ENCODE peak calls at places on chromosome 6, in seven cellular contexts. One of them, this sample, is unnamed.

GRCh38 chr6:6131492-6132109 is 124.9 kb upstream of the NRN1 start:
- DNase-seq in spleen: no peak
- DNase-seq in tibial nerve: no peak
- DNase-seq in A549: peak; percentile 23
- DNase-seq in NB4: peak; percentile 36
- DNase-seq in H54: peak; percentile 9
- DNase-seq in right lobe of liver: no peak
- DNase-seq in this sample: peak; percentile 59

GRCh38 chr6:137332637-137333228 is 113.5 kb upstream of the IFNGR1 start:
- DNase-seq in spleen: no peak
- DNase-seq in tibial nerve: no peak
- DNase-seq in A549: no peak
- DNase-seq in NB4: no peak
- DNase-seq in H54: no peak
- DNase-seq in right lobe of liver: no peak
- DNase-seq in this sample: no peak

GRCh38 chr6:118218156-118218555 is 311.1 kb downstream of the SLC35F1 start:
- DNase-seq in spleen: no peak
- DNase-seq in tibial nerve: no peak
- DNase-seq in A549: no peak
- DNase-seq in NB4: no peak
- DNase-seq in H54: no peak
- DNase-seq in right lobe of liver: no peak
- DNase-seq in this sample: no peak

GRCh38 chr6:137309078-137309762 is 90.0 kb upstream of the IFNGR1 start:
- DNase-seq in spleen: peak; percentile 82
- DNase-seq in tibial nerve: peak; percentile 40
- DNase-seq in A549: peak; percentile 28
- DNase-seq in NB4: peak; percentile 16
- DNase-seq in H54: peak; percentile 9
- DNase-seq in right lobe of liver: peak; percentile 85
- DNase-seq in this sample: no peak

GRCh38 chr6:105184921-105185320 is 5.1 kb upstream of the POPDC3 start:
- DNase-seq in spleen: no peak
- DNase-seq in tibial nerve: no peak
- DNase-seq in A549: no peak
- DNase-seq in NB4: no peak
- DNase-seq in H54: no peak
- DNase-seq in right lobe of liver: no peak
- DNase-seq in this sample: no peak

GRCh38 chr6:30443657-30444450 is 45.5 kb upstream of the HLA-E start:
- DNase-seq in spleen: no peak
- DNase-seq in tibial nerve: no peak
- DNase-seq in A549: no peak
- DNase-seq in NB4: peak; percentile 37
- DNase-seq in H54: no peak
- DNase-seq in right lobe of liver: no peak
- DNase-seq in this sample: no peak

GRCh38 chr6:22133352-22133751 is 163.5 kb downstream of the PRL start:
- DNase-seq in spleen: no peak
- DNase-seq in tibial nerve: no peak
- DNase-seq in A549: no peak
- DNase-seq in NB4: no peak
- DNase-seq in H54: no peak
- DNase-seq in right lobe of liver: no peak
- DNase-seq in this sample: no peak

GRCh38 chr6:24667378-24667803 is 514 bp downstream of the ACOT13 start:
- DNase-seq in spleen: no peak
- DNase-seq in tibial nerve: no peak
- DNase-seq in A549: peak; percentile 7
- DNase-seq in NB4: peak; percentile 67
- DNase-seq in H54: peak; percentile 15
- DNase-seq in right lobe of liver: no peak
- DNase-seq in this sample: peak; percentile 79

GRCh38 chr6:167712332-167713087 is 114.2 kb upstream of the AFDN start:
- DNase-seq in spleen: peak; percentile 73
- DNase-seq in tibial nerve: no peak
- DNase-seq in A549: no peak
- DNase-seq in NB4: no peak
- DNase-seq in H54: no peak
- DNase-seq in right lobe of liver: no peak
- DNase-seq in this sample: no peak

GRCh38 chr6:129645371-129646139 is 64.4 kb downstream of the ARHGAP18 start:
- DNase-seq in spleen: no peak
- DNase-seq in tibial nerve: no peak
- DNase-seq in A549: peak; percentile 74
- DNase-seq in NB4: no peak
- DNase-seq in H54: no peak
- DNase-seq in right lobe of liver: no peak
- DNase-seq in this sample: no peak

GRCh38 chr6:44024597-44025219 is 102.5 kb downstream of the MRPL14 start:
- DNase-seq in spleen: peak; percentile 52
- DNase-seq in tibial nerve: no peak
- DNase-seq in A549: no peak
- DNase-seq in NB4: peak; percentile 60
- DNase-seq in H54: no peak
- DNase-seq in right lobe of liver: no peak
- DNase-seq in this sample: no peak

GRCh38 chr6:41644297-41644879 is 6.1 kb downstream of the MDFI start:
- DNase-seq in spleen: peak; percentile 67
- DNase-seq in tibial nerve: no peak
- DNase-seq in A549: no peak
- DNase-seq in NB4: no peak
- DNase-seq in H54: no peak
- DNase-seq in right lobe of liver: no peak
- DNase-seq in this sample: no peak

GRCh38 chr6:14924126-14925024 is 321.5 kb upstream of the JARID2 start:
- DNase-seq in spleen: no peak
- DNase-seq in tibial nerve: no peak
- DNase-seq in A549: no peak
- DNase-seq in NB4: no peak
- DNase-seq in H54: no peak
- DNase-seq in right lobe of liver: no peak
- DNase-seq in this sample: no peak

GRCh38 chr6:56193846-56194245 is 53.5 kb downstream of the COL21A1 start:
- DNase-seq in spleen: no peak
- DNase-seq in tibial nerve: no peak
- DNase-seq in A549: no peak
- DNase-seq in NB4: no peak
- DNase-seq in H54: no peak
- DNase-seq in right lobe of liver: no peak
- DNase-seq in this sample: no peak

GRCh38 chr6:22888147-22888831 is 318.9 kb downstream of the HDGFL1 start:
- DNase-seq in spleen: no peak
- DNase-seq in tibial nerve: no peak
- DNase-seq in A549: peak; percentile 25
- DNase-seq in NB4: no peak
- DNase-seq in H54: no peak
- DNase-seq in right lobe of liver: no peak
- DNase-seq in this sample: no peak

GRCh38 chr6:138431276-138432062 is 27.4 kb downstream of the HEBP2 start:
- DNase-seq in spleen: peak; percentile 77
- DNase-seq in tibial nerve: no peak
- DNase-seq in A549: no peak
- DNase-seq in NB4: peak; percentile 17
- DNase-seq in H54: no peak
- DNase-seq in right lobe of liver: no peak
- DNase-seq in this sample: no peak

GRCh38 chr6:125859691-125860210 is 69.0 kb downstream of the NCOA7 start:
- DNase-seq in spleen: no peak
- DNase-seq in tibial nerve: no peak
- DNase-seq in A549: no peak
- DNase-seq in NB4: peak; percentile 18
- DNase-seq in H54: no peak
- DNase-seq in right lobe of liver: no peak
- DNase-seq in this sample: no peak

GRCh38 chr6:90390379-90390778 is 93.7 kb upstream of the BACH2 start:
- DNase-seq in spleen: no peak
- DNase-seq in tibial nerve: no peak
- DNase-seq in A549: no peak
- DNase-seq in NB4: no peak
- DNase-seq in H54: no peak
- DNase-seq in right lobe of liver: no peak
- DNase-seq in this sample: no peak

GRCh38 chr6:1498491-1499113 is 109.2 kb downstream of the FOXF2 start:
- DNase-seq in spleen: no peak
- DNase-seq in tibial nerve: no peak
- DNase-seq in A549: no peak
- DNase-seq in NB4: peak; percentile 50
- DNase-seq in H54: no peak
- DNase-seq in right lobe of liver: no peak
- DNase-seq in this sample: no peak

GRCh38 chr6:882084-882598 is 189.2 kb upstream of the EXOC2 start:
- DNase-seq in spleen: peak; percentile 85
- DNase-seq in tibial nerve: no peak
- DNase-seq in A549: no peak
- DNase-seq in NB4: no peak
- DNase-seq in H54: no peak
- DNase-seq in right lobe of liver: no peak
- DNase-seq in this sample: no peak

DNA sequence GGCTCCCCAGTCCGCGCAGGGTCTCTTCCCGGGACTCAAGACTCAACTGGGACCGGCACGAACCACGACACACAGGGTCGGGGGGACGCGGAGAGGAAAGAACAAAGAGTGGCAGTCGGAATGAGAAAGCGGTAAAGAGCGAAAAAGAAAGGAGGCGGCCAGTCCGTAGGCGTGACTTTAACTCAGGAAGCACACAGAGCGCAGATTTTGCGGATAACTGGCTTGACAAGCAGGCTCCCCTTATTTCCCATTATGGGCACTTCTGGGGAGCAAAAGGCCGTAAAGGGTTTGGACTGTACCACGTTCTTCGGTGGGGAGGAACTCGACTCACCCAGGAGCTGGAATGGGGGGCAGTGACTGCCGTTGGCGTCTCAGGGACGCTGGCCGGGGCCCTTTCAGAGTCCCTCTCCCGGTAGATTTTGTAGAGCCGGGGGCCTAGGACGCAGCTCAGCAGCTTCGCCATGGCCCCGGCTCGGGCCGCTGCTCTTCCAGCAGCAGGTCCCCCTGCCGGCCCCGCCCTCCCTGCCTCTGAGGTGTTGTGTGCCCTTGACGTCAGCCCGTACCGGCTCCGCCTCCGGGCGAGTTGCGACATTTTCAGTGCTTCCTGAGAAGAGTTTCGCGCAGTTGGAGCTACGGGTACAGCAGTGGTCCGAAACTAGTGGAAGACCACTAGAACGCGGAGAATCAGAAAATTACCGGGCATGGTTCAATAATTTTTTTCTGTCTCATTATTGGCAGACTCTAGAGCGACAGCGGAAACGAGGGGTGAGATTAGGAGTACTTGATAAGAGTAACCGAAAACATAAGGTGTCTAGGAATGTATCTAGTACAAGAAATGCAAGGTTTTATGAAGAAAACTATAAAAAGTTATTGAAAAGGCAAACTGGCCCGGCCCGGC is at the start of gene ABHD16A:
- DNase-seq in spleen: peak; percentile 100
- DNase-seq in tibial nerve: peak; percentile 99
- DNase-seq in A549: peak; percentile 97
- DNase-seq in NB4: peak; percentile 100
- DNase-seq in H54: peak; percentile 96
- DNase-seq in right lobe of liver: peak; percentile 99
- DNase-seq in this sample: peak; percentile 99
- TF ChIP-seq POLR2A in spleen: peak; percentile 92
- TF ChIP-seq POLR2A in tibial nerve: peak; percentile 100
- TF ChIP-seq POLR2A in A549: peak; percentile 80
- TF ChIP-seq POLR2A in NB4: peak; percentile 85
- TF ChIP-seq POLR2A in H54: peak; percentile 83
- TF ChIP-seq POLR2A in right lobe of liver: peak; percentile 98
- TF ChIP-seq POLR2A in this sample: peak; percentile 96

DNA sequence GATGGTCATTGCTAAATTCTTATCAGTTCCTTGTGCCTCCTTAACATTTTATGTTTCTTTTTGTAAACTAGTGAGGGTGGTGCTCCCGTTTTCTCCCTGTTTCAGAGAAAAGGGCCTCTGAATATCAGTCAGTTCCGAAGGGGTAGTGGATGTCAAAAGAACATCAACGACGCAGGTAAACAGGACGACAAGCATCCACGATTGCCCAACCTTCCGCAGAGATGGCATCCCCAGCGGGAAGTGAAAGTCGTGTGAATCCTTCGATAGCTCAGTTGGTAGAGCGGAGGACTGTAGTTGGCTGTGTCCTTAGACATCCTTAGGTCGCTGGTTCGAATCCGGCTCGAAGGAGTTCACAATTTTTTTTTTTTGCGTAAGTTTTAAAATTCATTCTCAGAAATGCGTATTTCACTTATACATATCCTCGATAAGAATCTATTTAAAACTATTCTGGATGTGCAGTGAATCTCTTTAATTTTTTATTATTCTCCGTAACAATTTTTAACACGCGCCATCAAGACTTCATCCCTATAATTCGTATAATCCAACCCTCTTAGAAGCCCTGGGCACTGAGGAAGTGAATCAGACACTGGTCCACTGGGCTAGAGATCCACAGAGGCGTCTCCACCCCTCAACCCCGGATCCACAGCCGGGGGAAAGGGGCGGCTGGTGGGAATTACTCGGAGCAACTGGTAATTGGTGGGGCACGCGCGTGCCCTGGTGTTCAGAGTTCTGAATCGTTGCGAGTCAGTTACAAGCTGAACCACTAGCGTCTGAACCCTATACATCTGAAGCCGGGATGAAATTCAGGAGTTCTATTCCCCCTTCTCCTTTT is 27.9 kb upstream of the ABT1 start:
- DNase-seq in spleen: peak; percentile 97
- DNase-seq in tibial nerve: peak; percentile 98
- DNase-seq in A549: peak; percentile 93
- DNase-seq in NB4: peak; percentile 92
- DNase-seq in H54: no peak
- DNase-seq in right lobe of liver: peak; percentile 90
- DNase-seq in this sample: peak; percentile 98
- TF ChIP-seq POLR2A in spleen: no peak
- TF ChIP-seq POLR2A in tibial nerve: no peak
- TF ChIP-seq POLR2A in A549: no peak
- TF ChIP-seq POLR2A in NB4: no peak
- TF ChIP-seq POLR2A in H54: no peak
- TF ChIP-seq POLR2A in right lobe of liver: no peak
- TF ChIP-seq POLR2A in this sample: no peak

GRCh38 chr6:157981395-157982296 is at the start of gene SYNJ2:
- DNase-seq in spleen: peak; percentile 96
- DNase-seq in tibial nerve: peak; percentile 40
- DNase-seq in A549: peak; percentile 71
- DNase-seq in NB4: peak; percentile 79
- DNase-seq in H54: peak; percentile 58
- DNase-seq in right lobe of liver: peak; percentile 92
- DNase-seq in this sample: peak; percentile 61
- TF ChIP-seq POLR2A in spleen: no peak
- TF ChIP-seq POLR2A in tibial nerve: peak; percentile 28
- TF ChIP-seq POLR2A in A549: no peak
- TF ChIP-seq POLR2A in NB4: no peak
- TF ChIP-seq POLR2A in H54: peak; percentile 71
- TF ChIP-seq POLR2A in right lobe of liver: peak; percentile 62
- TF ChIP-seq POLR2A in this sample: no peak

DNA sequence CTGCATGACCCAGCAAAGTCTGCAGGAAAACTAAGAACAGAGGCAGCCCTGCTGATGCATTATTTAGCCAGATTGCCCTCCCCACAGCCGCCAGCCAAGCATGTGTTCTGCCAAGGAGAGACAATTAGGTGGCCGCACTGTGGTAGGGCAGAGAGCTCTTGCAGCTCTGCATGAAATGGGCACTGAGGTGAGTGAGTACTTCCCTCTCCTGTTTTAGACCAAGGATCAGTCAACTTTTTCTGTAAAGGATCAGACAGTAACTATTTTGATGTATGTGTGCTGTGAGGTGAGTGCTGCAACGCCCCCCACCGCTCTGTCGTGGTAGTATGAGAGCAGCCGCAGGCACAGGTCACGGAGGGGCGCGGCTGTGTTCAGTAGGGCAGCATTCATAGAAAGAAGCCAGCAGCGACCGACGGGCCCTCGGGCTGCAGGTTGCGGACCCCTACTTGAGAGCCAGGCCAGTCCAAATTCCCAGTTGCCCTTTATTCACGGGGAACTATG is 23.8 kb upstream of the FAM50B start:
- DNase-seq in spleen: no peak
- DNase-seq in tibial nerve: no peak
- DNase-seq in A549: peak; percentile 40
- DNase-seq in NB4: no peak
- DNase-seq in H54: peak; percentile 38
- DNase-seq in right lobe of liver: no peak
- DNase-seq in this sample: no peak
- TF ChIP-seq POLR2A in spleen: no peak
- TF ChIP-seq POLR2A in tibial nerve: no peak
- TF ChIP-seq POLR2A in A549: no peak
- TF ChIP-seq POLR2A in NB4: no peak
- TF ChIP-seq POLR2A in H54: no peak
- TF ChIP-seq POLR2A in right lobe of liver: no peak
- TF ChIP-seq POLR2A in this sample: no peak